ENCODE peak calls at places on chromosomes 16 and 17, in nine cellular contexts. L is fibroblast of lung, Y is transverse colon, N is ovary, C is GM12864, R is astrocyte, K is breast epithelium, A is BE2C, U is gastrocnemius medialis. O is an unnamed sample.

GRCh38 chr16:59543641-59544040 is 809.5 kb upstream of the GOT2 start:
- DNase-seq in L (peak; percentile 11), Y (no peak), N (no peak), C (no peak), R (peak; percentile 93), K (no peak), A (no peak), U (no peak), O (peak; percentile 9)

GRCh38 chr17:29291163-29291752 is 2.7 kb downstream of the NUFIP2 start:
- DNase-seq in L (peak; percentile 83), Y (no peak), N (no peak), C (no peak), R (peak; percentile 33), K (no peak), A (no peak), U (no peak), O (peak; percentile 78)

GRCh38 chr17:74749262-74750038 is 1.0 kb downstream of the NHERF1 start:
- DNase-seq in L (no peak), Y (peak; percentile 59), N (peak; percentile 51), C (no peak), R (no peak), K (no peak), A (no peak), U (no peak), O (no peak)

GRCh38 chr16:68356249-68356918 is 45.6 kb downstream of the PRMT7 start:
- DNase-seq in L (no peak), Y (peak; percentile 78), N (no peak), C (peak; percentile 77), R (no peak), K (no peak), A (no peak), U (no peak), O (no peak)

GRCh38 chr17:48542956-48543853 is 1.7 kb downstream of the HOXB2 start:
- DNase-seq in L (peak; percentile 62), Y (peak; percentile 57), N (no peak), C (no peak), R (no peak), K (peak; percentile 63), A (no peak), U (peak; percentile 31), O (peak; percentile 1)

GRCh38 chr17:34797724-34798123 is 163.5 kb downstream of the CCT6B start:
- DNase-seq in L (peak; percentile 2), Y (no peak), N (no peak), C (no peak), R (no peak), K (no peak), A (no peak), U (no peak), O (no peak)

GRCh38 chr17:58326609-58327341 is 1.8 kb downstream of the TSPOAP1 start:
- DNase-seq in L (no peak), Y (no peak), N (no peak), C (no peak), R (no peak), K (no peak), A (no peak), U (no peak), O (no peak)

GRCh38 chr16:87723224-87723619 is 42.6 kb downstream of the KLHDC4 start:
- DNase-seq in L (peak; percentile 88), Y (peak; percentile 34), N (no peak), C (no peak), R (peak; percentile 94), K (no peak), A (peak; percentile 98), U (peak; percentile 29), O (peak; percentile 28)

GRCh38 chr16:70563571-70563970 is 40.0 kb downstream of the SF3B3 start:
- DNase-seq in L (no peak), Y (no peak), N (no peak), C (no peak), R (no peak), K (no peak), A (no peak), U (no peak), O (peak; percentile 27)

GRCh38 chr16:3642397-3643094 is 11.9 kb upstream of the DNASE1 start:
- DNase-seq in L (no peak), Y (peak; percentile 42), N (no peak), C (no peak), R (peak; percentile 36), K (peak; percentile 70), A (peak; percentile 93), U (no peak), O (peak; percentile 72)

GRCh38 chr16:13453325-13453724 is 466.6 kb upstream of the ERCC4 start:
- DNase-seq in L (no peak), Y (no peak), N (no peak), C (no peak), R (peak; percentile 12), K (no peak), A (peak; percentile 6), U (no peak), O (peak; percentile 62)

GRCh38 chr16:13448346-13448745 is 471.6 kb upstream of the ERCC4 start:
- DNase-seq in L (no peak), Y (no peak), N (no peak), C (no peak), R (no peak), K (no peak), A (no peak), U (no peak), O (no peak)

GRCh38 chr16:13453938-13454553 is 465.9 kb upstream of the ERCC4 start:
- DNase-seq in L (no peak), Y (peak; percentile 9), N (no peak), C (no peak), R (no peak), K (no peak), A (peak; percentile 24), U (no peak), O (peak; percentile 13)
- H3K4me3 ChIP-seq in L (no peak overlapping the region), Y (no peak overlapping the region), N (no peak overlapping the region), C (no peak overlapping the region), R (no peak overlapping the region), K (no peak overlapping the region), A (no peak overlapping the region), U (no peak overlapping the region), O (no peak overlapping the region)

DNA sequence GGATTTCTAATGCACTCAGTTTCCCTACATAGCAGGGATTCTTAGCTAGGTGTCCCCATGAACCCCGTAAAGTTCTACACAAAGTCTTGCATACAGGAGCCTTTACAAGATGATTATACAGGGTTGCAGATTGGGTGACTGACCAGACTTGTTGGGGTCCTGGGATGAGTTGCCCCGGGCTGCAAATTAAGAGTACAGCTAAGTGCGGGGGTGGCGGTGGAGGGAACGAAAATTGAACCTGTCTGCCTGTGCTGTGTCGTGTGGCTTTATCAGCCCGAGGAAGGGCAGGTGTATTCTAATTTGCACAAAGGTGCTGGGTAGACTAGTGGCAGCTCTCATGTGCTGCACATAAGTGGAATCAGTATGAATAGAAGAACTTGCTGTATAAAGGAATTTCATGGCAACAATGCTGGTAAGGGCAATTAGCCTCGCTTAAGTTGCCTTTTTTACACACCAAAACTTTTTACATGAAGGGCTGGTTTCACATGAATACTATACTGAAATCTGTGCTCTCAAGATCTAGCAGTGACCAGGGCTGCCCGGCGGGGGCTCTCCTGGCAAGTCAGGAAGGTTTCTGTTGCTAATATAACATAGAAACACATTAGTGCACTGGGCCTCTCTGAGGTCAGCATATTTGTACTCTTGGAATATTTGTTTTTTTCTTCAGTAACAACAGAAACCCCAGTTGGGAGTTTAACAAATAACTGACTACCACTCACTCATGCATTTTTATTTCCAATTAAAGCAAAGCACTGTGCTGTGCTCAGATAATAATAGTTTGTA is 50.7 kb downstream of the ADCY7 start:
- DNase-seq in L (no peak), Y (no peak), N (no peak), C (no peak), R (no peak), K (no peak), A (no peak), U (no peak), O (no peak)
- TF ChIP-seq CTCF in L (no peak), Y (no peak), N (no peak), C (no peak), R (peak; percentile 5), K (no peak), A (no peak), U (no peak), O (no peak)

GRCh38 chr16:77373726-77374125 is 61.1 kb downstream of the ADAMTS18 start:
- DNase-seq in L (no peak), Y (no peak), N (no peak), C (no peak), R (no peak), K (no peak), A (no peak), U (no peak), O (no peak)

GRCh38 chr16:77375396-77375795 is 59.4 kb downstream of the ADAMTS18 start:
- DNase-seq in L (no peak), Y (no peak), N (no peak), C (no peak), R (no peak), K (no peak), A (no peak), U (no peak), O (no peak)

GRCh38 chr16:77374384-77374783 is 60.5 kb downstream of the ADAMTS18 start:
- DNase-seq in L (no peak), Y (no peak), N (no peak), C (no peak), R (no peak), K (no peak), A (no peak), U (no peak), O (peak; percentile 57)

DNA sequence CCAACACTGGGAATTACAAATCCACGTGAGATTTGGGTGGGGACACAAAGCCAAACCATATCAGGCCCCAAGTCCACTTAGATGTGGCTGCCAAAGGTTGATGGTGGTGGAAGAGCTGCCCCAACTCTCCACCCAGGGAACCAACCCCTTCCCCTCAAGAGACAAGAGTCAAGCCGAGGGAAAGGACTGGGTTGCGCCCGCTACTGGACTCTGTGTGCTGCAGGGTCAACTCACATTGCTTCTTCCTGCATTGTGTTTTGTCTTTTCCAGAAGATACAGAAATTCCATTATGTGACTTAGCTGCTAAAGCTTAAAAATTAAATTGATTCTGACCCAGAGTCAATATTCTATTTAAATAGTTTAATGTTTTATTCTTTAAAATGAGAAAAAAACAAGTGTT is 58.5 kb downstream of the ADAMTS18 start:
- DNase-seq in L (no peak), Y (no peak), N (no peak), C (no peak), R (no peak), K (no peak), A (no peak), U (no peak), O (no peak)
- H3K4me3 ChIP-seq in L (no peak overlapping the region), Y (no peak overlapping the region), N (no peak overlapping the region), C (no peak overlapping the region), R (no peak overlapping the region), K (no peak overlapping the region), A (no peak overlapping the region), U (no peak overlapping the region), O (no peak overlapping the region)

GRCh38 chr16:51144203-51144602 is 6.9 kb downstream of the SALL1 start:
- DNase-seq in L (no peak), Y (no peak), N (no peak), C (no peak), R (no peak), K (no peak), A (no peak), U (no peak), O (no peak)

GRCh38 chr16:51149251-51149661 is 1.8 kb downstream of the SALL1 start:
- DNase-seq in L (no peak), Y (no peak), N (no peak), C (no peak), R (no peak), K (no peak), A (no peak), U (no peak), O (no peak)

GRCh38 chr16:51147776-51148673 is 3.0 kb downstream of the SALL1 start:
- DNase-seq in L (no peak), Y (no peak), N (no peak), C (no peak), R (no peak), K (no peak), A (no peak), U (no peak), O (no peak)

GRCh38 chr16:51148674-51149228 is 2.3 kb downstream of the SALL1 start:
- DNase-seq in L (no peak), Y (no peak), N (no peak), C (no peak), R (no peak), K (no peak), A (no peak), U (no peak), O (no peak)

GRCh38 chr16:51146256-51146924 is 4.7 kb downstream of the SALL1 start:
- DNase-seq in L (peak; percentile 57), Y (no peak), N (no peak), C (no peak), R (peak; percentile 64), K (no peak), A (no peak), U (no peak), O (peak; percentile 2)
- TF ChIP-seq CTCF in L (peak; percentile 53), Y (no peak), N (no peak), C (no peak), R (peak; percentile 34), K (no peak), A (no peak), U (no peak), O (no peak)

O was measured in bronchial epithelial cell.